ENCODE peak calls at places on chromosome 19, in seven cellular contexts. J, A, Y, T, R, Z and E are unnamed samples.

GRCh38 chr19:46776927-46777911 is 11.2 kb downstream of the SLC1A5 start:
- DNase-seq in J (no peak), A (peak; percentile 60), Y (no peak), T (peak; percentile 88), R (no peak), Z (no peak), E (no peak)

GRCh38 chr19:14409157-14410053 is 9.7 kb downstream of the DDX39A start:
- DNase-seq in J (no peak), A (no peak), Y (no peak), T (peak; percentile 11), R (no peak), Z (no peak), E (no peak)

GRCh38 chr19:41533691-41534090 is 42.3 kb upstream of the CEACAM21 start:
- DNase-seq in J (no peak), A (no peak), Y (no peak), T (no peak), R (no peak), Z (no peak), E (no peak)

GRCh38 chr19:35712529-35712909 is 5.3 kb upstream of the KMT2B start:
- DNase-seq in J (no peak), A (no peak), Y (no peak), T (no peak), R (no peak), Z (no peak), E (no peak)

GRCh38 chr19:35120492-35120891 is 4.9 kb downstream of the FXYD3 start:
- DNase-seq in J (no peak), A (no peak), Y (no peak), T (no peak), R (peak; percentile 61), Z (no peak), E (no peak)

GRCh38 chr19:32020538-32020937 is 324.9 kb upstream of the ZNF507 start:
- DNase-seq in J (no peak), A (no peak), Y (no peak), T (no peak), R (no peak), Z (no peak), E (no peak)

GRCh38 chr19:14361824-14362223 is 19.4 kb upstream of the ADGRE5 start:
- DNase-seq in J (no peak), A (peak; percentile 49), Y (no peak), T (peak; percentile 62), R (no peak), Z (no peak), E (no peak)

GRCh38 chr19:38831142-38831605 is 420 bp downstream of the ECH1 start:
- DNase-seq in J (peak; percentile 92), A (no peak), Y (peak; percentile 73), T (no peak), R (peak; percentile 36), Z (peak; percentile 88), E (peak; percentile 67)

GRCh38 chr19:4064073-4064550 is 2.6 kb downstream of the ZBTB7A start:
- DNase-seq in J (peak; percentile 24), A (no peak), Y (no peak), T (no peak), R (no peak), Z (no peak), E (no peak)

GRCh38 chr19:12711187-12711586 is 12.5 kb downstream of the TNPO2 start:
- DNase-seq in J (no peak), A (no peak), Y (no peak), T (no peak), R (no peak), Z (no peak), E (no peak)

GRCh38 chr19:13089139-13089856 is 13.4 kb downstream of the LYL1 start:
- DNase-seq in J (no peak), A (no peak), Y (peak; percentile 67), T (peak; percentile 64), R (no peak), Z (no peak), E (peak; percentile 37)

GRCh38 chr19:21109116-21109515 is 27.1 kb downstream of the ZNF714 start:
- DNase-seq in J (no peak), A (no peak), Y (no peak), T (no peak), R (no peak), Z (no peak), E (no peak)

GRCh38 chr19:55319786-55320185 is 5.4 kb downstream of the TMEM150B start:
- DNase-seq in J (no peak), A (peak; percentile 61), Y (no peak), T (peak; percentile 66), R (no peak), Z (no peak), E (no peak)

GRCh38 chr19:9952276-9952675 is 16.0 kb upstream of the OLFM2 start:
- DNase-seq in J (no peak), A (no peak), Y (no peak), T (no peak), R (no peak), Z (no peak), E (no peak)

GRCh38 chr19:46369817-46370216 is 22.9 kb downstream of the PPP5C start:
- DNase-seq in J (no peak), A (no peak), Y (no peak), T (no peak), R (no peak), Z (no peak), E (no peak)

GRCh38 chr19:47633996-47634395 is 25.1 kb downstream of the BICRA start:
- DNase-seq in J (no peak), A (no peak), Y (no peak), T (no peak), R (no peak), Z (no peak), E (no peak)

GRCh38 chr19:47109541-47110375 is 3.8 kb downstream of the ZC3H4 start:
- DNase-seq in J (peak; percentile 47), A (no peak), Y (no peak), T (peak; percentile 28), R (no peak), Z (no peak), E (no peak)

GRCh38 chr19:19749332-19750130 is 16.6 kb upstream of the ZNF14 start:
- DNase-seq in J (no peak), A (no peak), Y (no peak), T (peak; percentile 5), R (no peak), Z (peak; percentile 17), E (no peak)

GRCh38 chr19:20287070-20287469 is 120.1 kb downstream of the ZNF486 start:
- DNase-seq in J (no peak), A (no peak), Y (no peak), T (no peak), R (no peak), Z (no peak), E (no peak)

GRCh38 chr19:43465468-43466120 is at the start of gene LYPD3:
- DNase-seq in J (peak; percentile 24), A (no peak), Y (no peak), T (peak; percentile 38), R (no peak), Z (peak; percentile 49), E (peak; percentile 36)

GRCh38 chr19:55481148-55482127 is 3.5 kb upstream of the NAT14 start:
- DNase-seq in J (no peak), A (no peak), Y (no peak), T (no peak), R (no peak), Z (no peak), E (no peak)

GRCh38 chr19:56076413-56076998 is 44.6 kb downstream of the ZNF787 start:
- DNase-seq in J (peak; percentile 46), A (no peak), Y (peak; percentile 61), T (peak; percentile 60), R (peak; percentile 78), Z (peak; percentile 72), E (peak; percentile 56)

GRCh38 chr19:3186377-3186688 is 603 bp downstream of the NCLN start:
- DNase-seq in J (no peak), A (no peak), Y (no peak), T (no peak), R (no peak), Z (no peak), E (peak; percentile 62)

GRCh38 chr19:33194527-33194883 is 375 bp downstream of the LRP3 start:
- DNase-seq in J (no peak), A (no peak), Y (no peak), T (no peak), R (no peak), Z (no peak), E (no peak)
- H3K4me3 ChIP-seq in J (peak overlapping the region; percentile 70), A (peak overlapping the region; percentile 53), Y (peak overlapping the region; percentile 69), T (no peak overlapping the region), R (peak overlapping the region; percentile 88), Z (peak overlapping the region; percentile 86), E (peak overlapping the region; percentile 75)

GRCh38 chr19:49817964-49818690 is at the start of gene MED25:
- DNase-seq in J (peak; percentile 82), A (no peak), Y (peak; percentile 90), T (peak; percentile 79), R (peak; percentile 74), Z (peak; percentile 86), E (peak; percentile 88)
- TF ChIP-seq CTCF in J (peak; percentile 93), A (no peak), Y (no peak), T (no peak), R (no peak), Z (peak; percentile 31), E (peak; percentile 79)

GRCh38 chr19:40347476-40348124 is 597 bp downstream of the C19orf47 start:
- DNase-seq in J (no peak), A (no peak), Y (no peak), T (no peak), R (no peak), Z (no peak), E (no peak)

GRCh38 chr19:40348961-40349507 is 539 bp downstream of the PLD3 start:
- DNase-seq in J (peak; percentile 28), A (no peak), Y (peak; percentile 89), T (peak; percentile 43), R (peak; percentile 19), Z (no peak), E (no peak)

GRCh38 chr19:40342644-40343311 is 5.4 kb downstream of the C19orf47 start:
- DNase-seq in J (no peak), A (no peak), Y (no peak), T (no peak), R (no peak), Z (no peak), E (no peak)

GRCh38 chr19:40344422-40344821 is 3.8 kb downstream of the C19orf47 start:
- DNase-seq in J (no peak), A (no peak), Y (no peak), T (no peak), R (no peak), Z (no peak), E (no peak)

GRCh38 chr19:40348125-40348913 is at the start of the genes C19orf47 and PLD3:
- DNase-seq in J (peak; percentile 100), A (peak; percentile 96), Y (peak; percentile 100), T (peak; percentile 100), R (peak; percentile 97), Z (peak; percentile 99), E (peak; percentile 99)
- TF ChIP-seq EP300 in J (peak; percentile 65), A (peak; percentile 1), Y (no peak), T (peak; percentile 56), R (peak; percentile 96), Z (no peak), E (no peak)

DNA sequence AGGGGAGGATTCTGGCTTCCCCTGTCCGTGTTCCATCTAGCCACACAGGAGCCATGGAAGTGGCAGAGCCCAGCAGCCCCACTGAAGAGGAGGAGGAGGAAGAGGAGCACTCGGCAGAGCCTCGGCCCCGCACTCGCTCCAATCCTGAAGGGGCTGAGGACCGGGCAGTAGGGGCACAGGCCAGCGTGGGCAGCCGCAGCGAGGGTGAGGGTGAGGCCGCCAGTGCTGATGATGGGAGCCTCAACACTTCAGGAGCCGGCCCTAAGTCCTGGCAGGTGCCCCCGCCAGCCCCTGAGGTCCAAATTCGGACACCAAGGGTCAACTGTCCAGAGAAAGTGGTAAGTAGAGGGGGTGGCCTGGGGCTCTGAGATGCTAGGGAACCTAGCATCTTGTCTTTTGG is 1.5 kb downstream of the BABAM1 start:
- DNase-seq in J (no peak), A (no peak), Y (no peak), T (no peak), R (no peak), Z (no peak), E (no peak)
- H3K4me3 ChIP-seq in J (no peak overlapping the region), A (no peak overlapping the region), Y (no peak overlapping the region), T (peak overlapping the region; percentile 65), R (no peak overlapping the region), Z (no peak overlapping the region), E (no peak overlapping the region)